ENCODE peak calls at places on chromosomes 13 and 19, in five cellular contexts. One of them, this sample, is unnamed. For H4K20me1, the result is how much of the 10 kb centered on the place peaks cover.

GRCh38 chr19:11355160-11356073 is at the start of gene PLPPR2:
- DNase-seq in SK-N-SH: peak
- DNase-seq in K562: peak
- DNase-seq in GM12878: peak
- DNase-seq in HepG2: peak
- DNase-seq in this sample: peak

GRCh38 chr13:98471895-98472294 is 105.0 kb downstream of the STK24 start:
- DNase-seq in SK-N-SH: no peak
- DNase-seq in K562: no peak
- DNase-seq in GM12878: no peak
- DNase-seq in HepG2: no peak
- DNase-seq in this sample: no peak

GRCh38 chr13:96089139-96089538 is 768 bp upstream of the HS6ST3 start:
- DNase-seq in SK-N-SH: no peak
- DNase-seq in K562: no peak
- DNase-seq in GM12878: no peak
- DNase-seq in HepG2: no peak
- DNase-seq in this sample: no peak

GRCh38 chr13:75511226-75511625 is 26.4 kb downstream of the COMMD6 start:
- DNase-seq in SK-N-SH: no peak
- DNase-seq in K562: no peak
- DNase-seq in GM12878: no peak
- DNase-seq in HepG2: no peak
- DNase-seq in this sample: no peak

GRCh38 chr13:113059891-113060290 is 45.7 kb upstream of the F7 start:
- DNase-seq in SK-N-SH: no peak
- DNase-seq in K562: no peak
- DNase-seq in GM12878: no peak
- DNase-seq in HepG2: no peak
- DNase-seq in this sample: no peak

GRCh38 chr19:45391346-45391745 is 13.5 kb downstream of the PPP1R13L start:
- DNase-seq in SK-N-SH: peak
- DNase-seq in K562: peak
- DNase-seq in GM12878: no peak
- DNase-seq in HepG2: peak
- DNase-seq in this sample: no peak

GRCh38 chr13:50798923-50799322 is 44.6 kb downstream of the DLEU7 start:
- DNase-seq in SK-N-SH: no peak
- DNase-seq in K562: no peak
- DNase-seq in GM12878: no peak
- DNase-seq in HepG2: no peak
- DNase-seq in this sample: no peak

GRCh38 chr19:7871280-7871529 is 3.0 kb downstream of the PRR36 start:
- DNase-seq in SK-N-SH: no peak
- DNase-seq in K562: no peak
- DNase-seq in GM12878: no peak
- DNase-seq in HepG2: no peak
- DNase-seq in this sample: no peak

GRCh38 chr13:104460553-104460952 is 1394.3 kb upstream of the SLC10A2 start:
- DNase-seq in SK-N-SH: no peak
- DNase-seq in K562: no peak
- DNase-seq in GM12878: no peak
- DNase-seq in HepG2: no peak
- DNase-seq in this sample: no peak

GRCh38 chr13:27639186-27639585 is 17.5 kb downstream of the POLR1D start:
- DNase-seq in SK-N-SH: no peak
- DNase-seq in K562: no peak
- DNase-seq in GM12878: no peak
- DNase-seq in HepG2: no peak
- DNase-seq in this sample: no peak

GRCh38 chr13:109145631-109146030 is 516.2 kb downstream of the MYO16 start:
- DNase-seq in SK-N-SH: peak
- DNase-seq in K562: peak
- DNase-seq in GM12878: no peak
- DNase-seq in HepG2: peak
- DNase-seq in this sample: peak

GRCh38 chr19:8512115-8512967 is 1.6 kb downstream of the ZNF414 start:
- DNase-seq in SK-N-SH: peak
- DNase-seq in K562: peak
- DNase-seq in GM12878: no peak
- DNase-seq in HepG2: peak
- DNase-seq in this sample: peak

GRCh38 chr19:34135401-34135800 is 36.9 kb upstream of the LSM14A start:
- DNase-seq in SK-N-SH: no peak
- DNase-seq in K562: no peak
- DNase-seq in GM12878: no peak
- DNase-seq in HepG2: no peak
- DNase-seq in this sample: no peak

GRCh38 chr13:28031220-28031903 is 42.9 kb upstream of the URAD start:
- DNase-seq in SK-N-SH: no peak
- DNase-seq in K562: no peak
- DNase-seq in GM12878: no peak
- DNase-seq in HepG2: no peak
- DNase-seq in this sample: no peak

GRCh38 chr13:105960326-105960725 is 575.1 kb downstream of the EFNB2 start:
- DNase-seq in SK-N-SH: no peak
- DNase-seq in K562: no peak
- DNase-seq in GM12878: no peak
- DNase-seq in HepG2: no peak
- DNase-seq in this sample: no peak

GRCh38 chr19:47272448-47273312 is 2.0 kb upstream of the INAFM1 start:
- DNase-seq in SK-N-SH: no peak
- DNase-seq in K562: peak
- DNase-seq in GM12878: no peak
- DNase-seq in HepG2: no peak
- DNase-seq in this sample: no peak

GRCh38 chr19:57305056-57305455 is 15.2 kb upstream of the ZNF543 start:
- DNase-seq in SK-N-SH: no peak
- DNase-seq in K562: no peak
- DNase-seq in GM12878: no peak
- DNase-seq in HepG2: no peak
- DNase-seq in this sample: no peak

GRCh38 chr19:49845433-49845832 is 5.5 kb upstream of the PTOV1 start:
- DNase-seq in SK-N-SH: no peak
- DNase-seq in K562: no peak
- DNase-seq in GM12878: no peak
- DNase-seq in HepG2: no peak
- DNase-seq in this sample: no peak

GRCh38 chr19:16349551-16350171 is 25.0 kb downstream of the KLF2 start:
- DNase-seq in SK-N-SH: no peak
- DNase-seq in K562: no peak
- DNase-seq in GM12878: no peak
- DNase-seq in HepG2: no peak
- DNase-seq in this sample: no peak

GRCh38 chr19:51294977-51295375 is 16.5 kb upstream of the IGLON5 start:
- DNase-seq in SK-N-SH: no peak
- DNase-seq in K562: no peak
- DNase-seq in GM12878: no peak
- DNase-seq in HepG2: no peak
- DNase-seq in this sample: no peak

GRCh38 chr19:16928916-16929315 is 40.1 kb downstream of the F2RL3 start:
- DNase-seq in SK-N-SH: no peak
- DNase-seq in K562: no peak
- DNase-seq in GM12878: no peak
- DNase-seq in HepG2: no peak
- DNase-seq in this sample: no peak

GRCh38 chr19:7611541-7612279 is 16.0 kb downstream of the CAMSAP3 start:
- DNase-seq in SK-N-SH: no peak
- DNase-seq in K562: peak
- DNase-seq in GM12878: no peak
- DNase-seq in HepG2: no peak
- DNase-seq in this sample: no peak

GRCh38 chr19:43526884-43527859 is at the start of gene ETHE1:
- DNase-seq in SK-N-SH: peak
- DNase-seq in K562: peak
- DNase-seq in GM12878: no peak
- DNase-seq in HepG2: peak
- DNase-seq in this sample: no peak

GRCh38 chr13:90443268-90443667 is 904.2 kb upstream of the MIR17HG start:
- DNase-seq in SK-N-SH: no peak
- DNase-seq in K562: no peak
- DNase-seq in GM12878: no peak
- DNase-seq in HepG2: no peak
- DNase-seq in this sample: no peak

GRCh38 chr13:50715402-50716146 is 127.9 kb downstream of the DLEU7 start:
- DNase-seq in SK-N-SH: no peak
- DNase-seq in K562: no peak
- DNase-seq in GM12878: no peak
- DNase-seq in HepG2: no peak
- DNase-seq in this sample: no peak

GRCh38 chr13:19959141-19959830 is 759 bp downstream of the ZMYM2 start:
- DNase-seq in SK-N-SH: peak
- DNase-seq in K562: peak
- DNase-seq in GM12878: no peak
- DNase-seq in HepG2: peak
- DNase-seq in this sample: peak

DNA sequence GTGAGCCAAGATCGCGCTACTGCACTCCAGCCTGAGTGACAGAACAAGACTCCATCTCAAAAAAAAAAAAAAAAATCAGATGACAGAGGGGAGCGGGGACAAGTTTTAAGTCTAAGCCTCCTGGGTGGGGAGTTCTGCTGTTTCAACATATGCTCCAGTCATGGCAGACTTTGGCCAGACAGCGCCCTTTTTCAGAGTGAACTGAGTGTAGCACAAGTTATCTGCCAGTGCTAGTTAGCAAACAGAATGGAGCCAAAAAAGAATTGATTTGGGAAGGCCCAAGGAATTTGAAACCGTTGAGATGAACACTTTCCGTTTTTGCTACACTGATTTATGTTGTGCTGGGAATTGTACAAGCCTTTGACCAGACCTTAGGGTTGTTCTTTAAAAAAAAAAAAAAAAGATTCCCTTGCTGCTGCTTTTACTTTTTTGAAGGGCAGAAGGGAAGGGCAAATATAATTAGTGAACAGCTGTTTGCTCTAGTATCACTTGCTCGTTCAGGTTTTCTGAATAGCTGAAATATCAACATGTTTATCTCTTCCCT is 5.7 kb downstream of the ACTN4 start:
- DNase-seq in SK-N-SH: no peak
- DNase-seq in K562: no peak
- DNase-seq in GM12878: no peak
- DNase-seq in HepG2: peak
- DNase-seq in this sample: no peak
- H3K9ac ChIP-seq in SK-N-SH: peak
- H3K9ac ChIP-seq in K562: no peak
- H3K9ac ChIP-seq in GM12878: no peak
- H3K9ac ChIP-seq in HepG2: peak
- H3K9ac ChIP-seq in this sample: peak

DNA sequence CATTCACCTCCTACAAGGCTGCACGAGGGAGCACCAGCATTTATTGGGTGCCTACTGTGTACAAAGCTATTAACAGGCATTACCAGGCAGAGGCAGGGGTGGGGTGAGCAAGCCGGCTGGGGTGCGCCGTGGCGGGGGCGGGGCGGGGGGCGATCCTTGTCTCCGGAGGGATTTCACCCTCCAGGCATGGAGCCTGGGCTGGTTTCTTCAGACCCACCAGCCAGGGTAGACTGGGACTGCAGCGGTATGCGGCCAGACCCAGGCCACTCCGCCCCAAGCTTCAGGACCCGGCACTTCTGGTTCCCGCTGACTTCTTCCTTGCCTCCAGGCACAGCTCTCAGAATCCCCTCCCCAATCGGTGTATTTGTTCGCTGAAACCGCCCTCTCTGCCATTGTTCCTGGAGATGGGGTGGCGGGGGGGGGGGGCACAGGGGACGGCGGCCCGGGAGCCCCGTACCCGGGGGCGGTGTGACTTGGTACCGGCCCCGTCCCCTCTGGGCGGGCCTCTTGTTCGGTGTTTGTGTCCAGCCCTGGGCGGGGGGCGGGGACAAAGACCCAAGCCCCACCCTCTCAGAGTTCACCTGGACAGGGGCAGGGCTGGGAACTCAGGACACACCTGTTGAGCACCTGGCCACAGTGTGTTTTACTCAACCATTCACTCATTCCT is 14.4 kb downstream of the TJP3 start:
- DNase-seq in SK-N-SH: peak
- DNase-seq in K562: peak
- DNase-seq in GM12878: no peak
- DNase-seq in HepG2: no peak
- DNase-seq in this sample: no peak
- TF ChIP-seq REST in SK-N-SH: no peak
- TF ChIP-seq REST in K562: no peak
- TF ChIP-seq REST in GM12878: no peak
- TF ChIP-seq REST in HepG2: no peak
- TF ChIP-seq REST in this sample: no peak

DNA sequence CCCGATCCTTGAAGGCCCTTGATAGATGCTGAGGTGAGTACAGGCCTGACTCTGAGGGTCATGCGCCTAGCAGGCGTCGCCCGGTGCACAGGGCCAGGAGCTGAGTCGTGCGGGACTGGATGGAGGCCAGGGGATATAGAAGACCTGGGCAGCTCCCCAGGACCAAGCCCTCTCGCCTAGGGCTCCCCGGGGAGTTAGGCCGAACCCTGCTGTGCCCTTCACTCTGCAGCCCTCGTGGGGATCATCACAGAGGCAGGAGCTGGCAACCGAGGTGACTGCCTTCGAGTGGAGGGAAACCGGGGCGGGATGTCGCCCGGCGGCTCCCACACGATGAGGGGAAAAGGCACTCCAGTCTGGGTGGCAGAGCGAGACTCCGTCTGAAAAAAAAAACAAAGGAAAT is 11.7 kb downstream of the CSNK1G2 start:
- DNase-seq in SK-N-SH: no peak
- DNase-seq in K562: no peak
- DNase-seq in GM12878: no peak
- DNase-seq in HepG2: no peak
- DNase-seq in this sample: no peak
- H4K20me1 ChIP-seq in SK-N-SH: half or more
- H4K20me1 ChIP-seq in K562: under half
- H4K20me1 ChIP-seq in GM12878: under half
- H4K20me1 ChIP-seq in HepG2: under half
- H4K20me1 ChIP-seq in this sample: under half

DNA sequence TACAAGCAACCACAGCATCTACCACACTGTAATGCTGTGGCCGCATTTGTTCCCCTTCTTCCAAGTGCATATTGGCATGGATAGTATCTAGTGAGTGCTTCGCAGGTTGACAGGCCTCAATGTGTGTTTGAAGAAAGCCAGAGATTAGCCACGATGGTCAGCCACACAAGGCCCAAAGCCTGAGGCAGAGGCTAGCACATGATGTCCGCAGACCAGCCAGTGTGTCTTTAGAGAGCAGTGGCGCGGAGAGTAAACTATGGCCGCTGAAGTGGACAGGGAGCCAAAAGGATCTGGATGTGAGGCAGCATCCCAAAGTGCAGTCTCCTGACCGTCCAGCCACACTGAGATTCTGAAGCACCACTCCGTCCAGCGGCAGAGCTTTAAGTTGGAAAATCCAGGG is 36.0 kb downstream of the BRD4 start:
- DNase-seq in SK-N-SH: peak
- DNase-seq in K562: no peak
- DNase-seq in GM12878: no peak
- DNase-seq in HepG2: no peak
- DNase-seq in this sample: no peak
- H3K9ac ChIP-seq in SK-N-SH: no peak
- H3K9ac ChIP-seq in K562: peak
- H3K9ac ChIP-seq in GM12878: no peak
- H3K9ac ChIP-seq in HepG2: peak
- H3K9ac ChIP-seq in this sample: no peak